ENCODE peak calls at places on chromosome 12, in five cellular contexts. Y is GM12891, D is ovary, Q is esophagus squamous epithelium, U is prostate gland. L is an unnamed sample.

GRCh38 chr12:113860059-113860820 is 105.9 kb downstream of the RBM19 start:
- DNase-seq in D (no peak), Q (no peak), U (no peak), Y (no peak), L (no peak)

GRCh38 chr12:113477842-113478215 is 6.2 kb upstream of the LHX5 start:
- DNase-seq in D (no peak), Y (peak; percentile 13), U (no peak), Q (no peak), L (no peak)

GRCh38 chr12:95790025-95790911 is at the start of gene NTN4:
- DNase-seq in Q (no peak), Y (peak; percentile 47), D (peak; percentile 45), U (peak; percentile 52), L (peak; percentile 90)

GRCh38 chr12:71415336-71416231 is 24.0 kb upstream of the LGR5 start:
- DNase-seq in D (no peak), U (peak; percentile 33), Q (no peak), Y (no peak), L (no peak)

GRCh38 chr12:92574046-92574783 is 128.6 kb upstream of the PLEKHG7 start:
- DNase-seq in U (no peak), Q (no peak), D (no peak), Y (no peak), L (no peak)

GRCh38 chr12:117850048-117850447 is 118.7 kb downstream of the KSR2 start:
- DNase-seq in D (no peak), U (peak; percentile 20), Q (no peak), Y (peak; percentile 31), L (no peak)

GRCh38 chr12:67772276-67773169 is 124.0 kb downstream of the DYRK2 start:
- DNase-seq in Y (no peak), D (no peak), Q (no peak), U (no peak), L (no peak)

GRCh38 chr12:32822344-32822743 is 66.6 kb upstream of the YARS2 start:
- DNase-seq in D (no peak), Y (no peak), Q (no peak), U (no peak), L (no peak)

GRCh38 chr12:20367731-20368652 is at the start of gene PDE3A:
- DNase-seq in Y (no peak), D (peak; percentile 49), U (peak; percentile 14), Q (no peak), L (peak; percentile 93)

GRCh38 chr12:4034926-4035325 is 161.7 kb upstream of the PARP11 start:
- DNase-seq in U (no peak), Q (no peak), D (no peak), Y (no peak), L (no peak)

GRCh38 chr12:452667-453210 is 7.0 kb upstream of the B4GALNT3 start:
- DNase-seq in Q (no peak), D (no peak), Y (peak; percentile 56), U (no peak), L (no peak)

GRCh38 chr12:3483089-3483488 is 7.9 kb upstream of the PRMT8 start:
- DNase-seq in D (no peak), U (no peak), Q (no peak), Y (no peak), L (no peak)

GRCh38 chr12:72272731-72273498 is 745 bp downstream of the TRHDE start:
- DNase-seq in D (peak; percentile 41), Q (no peak), U (no peak), Y (peak; percentile 11), L (no peak)

GRCh38 chr12:116011217-116011616 is 266.3 kb downstream of the MED13L start:
- DNase-seq in U (no peak), D (no peak), Q (no peak), Y (no peak), L (no peak)
- TF ChIP-seq POLR2A in U (no peak), D (no peak), Q (no peak), Y (no peak), L (no peak)

GRCh38 chr12:6199531-6200265 is 502 bp upstream of the CD9 start:
- DNase-seq in U (peak; percentile 64), Q (no peak), Y (no peak), D (peak; percentile 32), L (no peak)

GRCh38 chr12:6201199-6201608 is 1.0 kb downstream of the CD9 start:
- DNase-seq in Y (no peak), U (peak; percentile 74), D (no peak), Q (no peak), L (no peak)

GRCh38 chr12:6201775-6202292 is 1.6 kb downstream of the CD9 start:
- DNase-seq in U (no peak), Q (no peak), Y (no peak), D (no peak), L (no peak)

GRCh38 chr12:6199211-6199530 is 1.0 kb upstream of the CD9 start:
- DNase-seq in Y (no peak), Q (no peak), U (no peak), D (no peak), L (no peak)

DNA sequence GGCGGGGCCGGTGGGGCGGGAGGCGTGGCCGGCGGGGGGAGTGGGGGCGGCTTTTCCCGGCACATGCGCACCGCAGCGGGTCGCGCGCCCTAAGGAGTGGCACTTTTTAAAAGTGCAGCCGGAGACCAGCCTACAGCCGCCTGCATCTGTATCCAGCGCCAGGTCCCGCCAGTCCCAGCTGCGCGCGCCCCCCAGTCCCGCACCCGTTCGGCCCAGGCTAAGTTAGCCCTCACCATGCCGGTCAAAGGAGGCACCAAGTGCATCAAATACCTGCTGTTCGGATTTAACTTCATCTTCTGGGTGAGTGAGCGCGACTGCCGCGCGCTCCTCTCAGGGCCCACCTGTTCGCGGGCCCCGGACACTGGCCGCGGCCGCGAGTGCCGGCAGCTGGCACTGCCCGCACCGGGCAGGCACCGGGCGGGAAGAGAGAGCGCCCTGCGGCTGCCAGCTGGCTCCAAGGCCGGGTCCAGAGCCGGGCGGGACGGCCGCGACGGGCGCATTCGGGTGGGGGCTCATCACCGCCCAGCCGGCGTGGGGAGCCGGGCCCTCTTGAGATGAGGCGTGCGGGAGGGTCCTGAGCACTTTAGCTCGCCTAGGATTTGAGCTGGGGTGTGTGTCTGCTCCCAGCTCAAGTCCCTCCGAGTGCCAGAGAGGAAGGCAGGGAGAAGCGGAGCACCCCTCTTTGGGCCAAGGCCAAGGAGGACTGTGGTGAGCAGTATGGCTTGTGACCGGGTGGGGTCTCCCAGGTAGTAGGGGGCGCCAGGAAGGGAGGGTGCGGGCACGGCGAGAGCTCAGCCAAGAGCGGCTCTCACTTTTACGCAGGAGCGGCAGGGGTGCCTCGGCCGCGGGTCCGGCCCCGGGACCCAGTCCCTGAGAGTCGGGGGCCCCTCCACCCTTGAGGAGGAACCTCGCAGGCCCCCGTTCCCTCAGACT is at the start of gene CD9:
- DNase-seq in U (peak; percentile 85), Q (no peak), D (peak; percentile 45), Y (no peak), L (peak; percentile 96)
- TF ChIP-seq POLR2A in U (peak; percentile 88), Q (peak; percentile 91), D (no peak), Y (no peak), L (no peak)

DNA sequence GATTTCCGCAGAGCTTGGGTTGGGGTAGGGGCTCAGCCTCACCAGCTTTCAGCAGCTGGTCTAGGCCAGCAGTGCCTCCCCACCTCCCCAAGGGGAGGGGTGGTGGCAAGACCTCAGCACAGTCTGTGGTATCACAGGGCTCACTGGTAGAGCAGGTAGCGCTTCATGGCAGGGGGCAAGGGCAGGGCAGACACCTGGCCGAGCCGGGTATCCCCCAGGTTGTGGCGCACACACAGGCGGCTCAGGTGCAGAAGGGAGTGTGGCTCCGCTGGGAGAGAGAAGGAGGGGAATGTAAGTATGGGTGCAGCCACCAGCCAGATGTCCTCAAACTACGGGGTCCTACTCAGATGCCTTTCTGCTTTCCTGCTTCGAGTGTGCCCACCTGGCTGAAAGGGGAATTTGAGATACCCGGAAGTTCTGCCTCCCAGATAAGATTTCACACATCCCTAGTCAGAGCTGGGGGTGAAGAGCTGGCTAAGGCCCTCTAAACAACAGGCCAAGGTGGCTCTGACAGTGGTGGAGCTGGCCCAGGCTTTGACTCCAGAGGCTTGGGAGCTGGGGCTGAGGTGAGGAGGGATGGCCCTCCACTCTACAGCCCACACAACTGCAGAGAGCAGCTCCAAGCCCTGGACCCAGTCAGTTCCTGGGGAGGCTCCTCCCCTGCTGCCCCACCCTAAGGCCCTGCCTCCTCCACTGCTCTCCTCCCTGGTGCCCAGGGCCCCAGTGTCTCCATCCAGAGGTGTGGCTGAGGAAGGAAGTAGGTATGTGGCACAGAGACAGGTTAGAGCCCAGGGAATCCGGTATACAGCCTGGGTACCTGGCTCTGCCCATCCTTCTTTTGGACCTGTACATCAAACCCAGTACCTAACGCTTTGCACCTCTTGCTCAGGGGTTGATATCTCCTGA is 1.8 kb downstream of the SPSB2 start:
- DNase-seq in Q (no peak), D (no peak), Y (no peak), U (no peak), L (no peak)
- TF ChIP-seq POLR2A in Q (no peak), D (no peak), Y (peak; percentile 63), U (no peak), L (no peak)

GRCh38 chr12:48788852-48789775 is at the start of gene ADCY6:
- DNase-seq in Y (no peak), D (peak; percentile 78), U (peak; percentile 74), Q (no peak), L (peak; percentile 95)
- TF ChIP-seq POLR2A in Y (no peak), D (no peak), U (no peak), Q (no peak), L (no peak)

GRCh38 chr12:7933255-7933726 is 2.7 kb downstream of the SLC2A3 start:
- DNase-seq in D (peak; percentile 67), Y (peak; percentile 69), Q (no peak), U (peak; percentile 33), L (peak; percentile 93)
- TF ChIP-seq POLR2A in D (no peak), Y (no peak), Q (peak; percentile 21), U (peak; percentile 15), L (no peak)

GRCh38 chr12:7089196-7089871 is 2.9 kb downstream of the C1R start:
- DNase-seq in D (no peak), Y (no peak), U (no peak), Q (no peak), L (no peak)

GRCh38 chr12:7091660-7092228 is 501 bp downstream of the C1R start:
- DNase-seq in Y (peak; percentile 18), D (peak; percentile 72), Q (no peak), U (no peak), L (peak; percentile 89)

GRCh38 chr12:7091171-7091570 is 1.1 kb downstream of the C1R start:
- DNase-seq in U (no peak), D (no peak), Y (no peak), Q (no peak), L (no peak)

GRCh38 chr12:7092229-7092985 is at the start of gene C1R:
- DNase-seq in U (peak; percentile 55), Q (no peak), Y (peak; percentile 56), D (peak; percentile 92), L (peak; percentile 76)

DNA sequence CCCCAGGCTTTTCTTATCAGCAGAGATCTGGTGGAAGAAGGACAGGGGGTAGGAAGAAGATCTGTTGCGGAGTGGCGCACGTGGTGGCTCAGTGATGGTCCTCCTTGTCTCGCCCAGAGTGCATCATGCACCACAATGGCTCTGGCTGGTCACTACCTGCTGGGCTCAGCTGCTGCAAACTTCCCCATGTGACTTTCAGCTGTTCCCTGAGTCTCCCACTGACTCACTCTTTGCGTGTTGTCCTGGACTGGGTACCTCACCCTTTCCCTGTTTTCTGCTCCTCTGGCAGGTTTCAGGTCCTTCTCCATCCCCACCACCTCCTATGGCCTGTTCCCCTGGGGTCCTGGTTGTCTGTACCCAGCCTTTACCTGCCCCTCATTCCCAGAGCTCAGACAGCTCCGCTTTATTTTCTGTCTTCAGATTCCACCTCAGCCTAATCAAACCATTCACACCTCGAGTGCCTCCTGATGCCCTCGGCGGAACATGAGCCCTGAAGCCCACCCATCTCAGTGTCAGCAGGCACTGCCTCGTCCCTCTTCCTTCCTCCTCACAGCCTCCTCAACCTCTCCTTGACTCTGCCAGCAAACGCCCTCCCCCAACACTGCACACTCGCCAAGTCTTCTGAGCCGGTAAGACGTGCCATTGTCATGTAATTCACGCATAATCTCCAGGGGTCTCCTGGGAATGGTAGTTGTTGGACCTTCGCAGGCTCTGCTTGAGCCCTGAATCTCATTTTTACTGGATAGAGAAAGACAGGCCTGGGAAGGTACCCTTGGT is 1.8 kb downstream of the C1R start:
- DNase-seq in Q (no peak), D (no peak), Y (no peak), U (no peak), L (no peak)
- TF ChIP-seq POLR2A in Q (no peak), D (no peak), Y (no peak), U (no peak), L (no peak)